ENCODE peak calls at places on chromosomes 1 and 21, in nine cellular contexts. One of them, this sample, is unnamed.
A peak's percentile ranks its signal among the peaks of the same experiment; 100 is the strongest.

GRCh38 chr21:14880922-14881321 is 183.9 kb downstream of the NRIP1 start:
- DNase-seq in esophagus squamous epithelium: no peak
- DNase-seq in brain microvascular endothelial cell: peak; percentile 71
- DNase-seq in stomach: no peak
- DNase-seq in MG63: no peak
- DNase-seq in endodermal cell: no peak
- DNase-seq in WERI-Rb-1: no peak
- DNase-seq in PC-3: peak; percentile 91
- DNase-seq in NT2/D1: no peak
- DNase-seq in this sample: no peak

GRCh38 chr1:6999826-7000225 is 214.6 kb downstream of the CAMTA1 start:
- DNase-seq in esophagus squamous epithelium: no peak
- DNase-seq in brain microvascular endothelial cell: no peak
- DNase-seq in stomach: no peak
- DNase-seq in MG63: no peak
- DNase-seq in endodermal cell: no peak
- DNase-seq in WERI-Rb-1: no peak
- DNase-seq in PC-3: no peak
- DNase-seq in NT2/D1: no peak
- DNase-seq in this sample: no peak

GRCh38 chr1:216600730-216601426 is 122.4 kb downstream of the ESRRG start:
- DNase-seq in esophagus squamous epithelium: peak; percentile 1
- DNase-seq in brain microvascular endothelial cell: peak; percentile 62
- DNase-seq in stomach: peak; percentile 74
- DNase-seq in MG63: peak; percentile 85
- DNase-seq in endodermal cell: peak; percentile 90
- DNase-seq in WERI-Rb-1: peak; percentile 88
- DNase-seq in PC-3: peak; percentile 82
- DNase-seq in NT2/D1: peak; percentile 79
- DNase-seq in this sample: peak; percentile 81

GRCh38 chr1:197249324-197249723 is 18.7 kb upstream of the CRB1 start:
- DNase-seq in esophagus squamous epithelium: no peak
- DNase-seq in brain microvascular endothelial cell: no peak
- DNase-seq in stomach: no peak
- DNase-seq in MG63: no peak
- DNase-seq in endodermal cell: no peak
- DNase-seq in WERI-Rb-1: no peak
- DNase-seq in PC-3: no peak
- DNase-seq in NT2/D1: no peak
- DNase-seq in this sample: no peak

GRCh38 chr1:187691439-187691838 is 862.7 kb downstream of the PLA2G4A start:
- DNase-seq in esophagus squamous epithelium: no peak
- DNase-seq in brain microvascular endothelial cell: peak; percentile 67
- DNase-seq in stomach: no peak
- DNase-seq in MG63: no peak
- DNase-seq in endodermal cell: no peak
- DNase-seq in WERI-Rb-1: no peak
- DNase-seq in PC-3: peak; percentile 88
- DNase-seq in NT2/D1: no peak
- DNase-seq in this sample: no peak

GRCh38 chr1:81111818-81112217 is 688.9 kb upstream of the ADGRL2 start:
- DNase-seq in esophagus squamous epithelium: no peak
- DNase-seq in brain microvascular endothelial cell: peak; percentile 72
- DNase-seq in stomach: no peak
- DNase-seq in MG63: no peak
- DNase-seq in endodermal cell: no peak
- DNase-seq in WERI-Rb-1: no peak
- DNase-seq in PC-3: peak; percentile 40
- DNase-seq in NT2/D1: no peak
- DNase-seq in this sample: no peak

GRCh38 chr1:1286313-1287261 is 6.4 kb downstream of the SCNN1D start:
- DNase-seq in esophagus squamous epithelium: no peak
- DNase-seq in brain microvascular endothelial cell: no peak
- DNase-seq in stomach: no peak
- DNase-seq in MG63: no peak
- DNase-seq in endodermal cell: peak; percentile 50
- DNase-seq in WERI-Rb-1: peak; percentile 9
- DNase-seq in PC-3: no peak
- DNase-seq in NT2/D1: no peak
- DNase-seq in this sample: peak; percentile 74

GRCh38 chr1:77824083-77824482 is 44.6 kb downstream of the MIGA1 start:
- DNase-seq in esophagus squamous epithelium: no peak
- DNase-seq in brain microvascular endothelial cell: peak; percentile 51
- DNase-seq in stomach: no peak
- DNase-seq in MG63: peak; percentile 12
- DNase-seq in endodermal cell: no peak
- DNase-seq in WERI-Rb-1: no peak
- DNase-seq in PC-3: peak; percentile 79
- DNase-seq in NT2/D1: peak; percentile 18
- DNase-seq in this sample: no peak

GRCh38 chr1:29259802-29260441 is 23.6 kb downstream of the PTPRU start:
- DNase-seq in esophagus squamous epithelium: no peak
- DNase-seq in brain microvascular endothelial cell: no peak
- DNase-seq in stomach: peak; percentile 44
- DNase-seq in MG63: no peak
- DNase-seq in endodermal cell: peak; percentile 91
- DNase-seq in WERI-Rb-1: no peak
- DNase-seq in PC-3: no peak
- DNase-seq in NT2/D1: no peak
- DNase-seq in this sample: peak; percentile 99

GRCh38 chr1:40673452-40673851 is 8.0 kb upstream of the RIMS3 start:
- DNase-seq in esophagus squamous epithelium: no peak
- DNase-seq in brain microvascular endothelial cell: no peak
- DNase-seq in stomach: no peak
- DNase-seq in MG63: no peak
- DNase-seq in endodermal cell: no peak
- DNase-seq in WERI-Rb-1: no peak
- DNase-seq in PC-3: no peak
- DNase-seq in NT2/D1: no peak
- DNase-seq in this sample: no peak

GRCh38 chr1:17513131-17513530 is 26.4 kb upstream of the ARHGEF10L start:
- DNase-seq in esophagus squamous epithelium: no peak
- DNase-seq in brain microvascular endothelial cell: no peak
- DNase-seq in stomach: no peak
- DNase-seq in MG63: no peak
- DNase-seq in endodermal cell: no peak
- DNase-seq in WERI-Rb-1: no peak
- DNase-seq in PC-3: no peak
- DNase-seq in NT2/D1: no peak
- DNase-seq in this sample: no peak

GRCh38 chr21:46229133-46229922 is 754 bp upstream of the LSS start:
- DNase-seq in esophagus squamous epithelium: no peak
- DNase-seq in brain microvascular endothelial cell: no peak
- DNase-seq in stomach: no peak
- DNase-seq in MG63: peak; percentile 51
- DNase-seq in endodermal cell: no peak
- DNase-seq in WERI-Rb-1: no peak
- DNase-seq in PC-3: peak; percentile 37
- DNase-seq in NT2/D1: peak; percentile 40
- DNase-seq in this sample: peak; percentile 92

GRCh38 chr21:38833122-38833521 is 27.4 kb downstream of the ETS2 start:
- DNase-seq in esophagus squamous epithelium: no peak
- DNase-seq in brain microvascular endothelial cell: no peak
- DNase-seq in stomach: no peak
- DNase-seq in MG63: no peak
- DNase-seq in endodermal cell: peak; percentile 58
- DNase-seq in WERI-Rb-1: no peak
- DNase-seq in PC-3: no peak
- DNase-seq in NT2/D1: no peak
- DNase-seq in this sample: no peak

GRCh38 chr1:65512383-65512782 is 91.9 kb downstream of the LEPR start:
- DNase-seq in esophagus squamous epithelium: no peak
- DNase-seq in brain microvascular endothelial cell: no peak
- DNase-seq in stomach: no peak
- DNase-seq in MG63: no peak
- DNase-seq in endodermal cell: no peak
- DNase-seq in WERI-Rb-1: no peak
- DNase-seq in PC-3: no peak
- DNase-seq in NT2/D1: no peak
- DNase-seq in this sample: no peak

GRCh38 chr1:234969011-234969441 is 159.6 kb downstream of the TOMM20 start:
- DNase-seq in esophagus squamous epithelium: no peak
- DNase-seq in brain microvascular endothelial cell: no peak
- DNase-seq in stomach: no peak
- DNase-seq in MG63: no peak
- DNase-seq in endodermal cell: no peak
- DNase-seq in WERI-Rb-1: no peak
- DNase-seq in PC-3: no peak
- DNase-seq in NT2/D1: no peak
- DNase-seq in this sample: no peak

GRCh38 chr1:246801241-246802020 is 77.2 kb downstream of the SCCPDH start:
- DNase-seq in esophagus squamous epithelium: no peak
- DNase-seq in brain microvascular endothelial cell: peak; percentile 61
- DNase-seq in stomach: no peak
- DNase-seq in MG63: no peak
- DNase-seq in endodermal cell: no peak
- DNase-seq in WERI-Rb-1: no peak
- DNase-seq in PC-3: no peak
- DNase-seq in NT2/D1: no peak
- DNase-seq in this sample: no peak

GRCh38 chr1:201882665-201883132 is 6.0 kb upstream of the SHISA4 start:
- DNase-seq in esophagus squamous epithelium: no peak
- DNase-seq in brain microvascular endothelial cell: peak; percentile 60
- DNase-seq in stomach: no peak
- DNase-seq in MG63: peak; percentile 70
- DNase-seq in endodermal cell: no peak
- DNase-seq in WERI-Rb-1: peak; percentile 21
- DNase-seq in PC-3: peak; percentile 85
- DNase-seq in NT2/D1: no peak
- DNase-seq in this sample: peak; percentile 41

GRCh38 chr21:39781331-39781730 is 36.3 kb downstream of the IGSF5 start:
- DNase-seq in esophagus squamous epithelium: no peak
- DNase-seq in brain microvascular endothelial cell: no peak
- DNase-seq in stomach: no peak
- DNase-seq in MG63: no peak
- DNase-seq in endodermal cell: no peak
- DNase-seq in WERI-Rb-1: no peak
- DNase-seq in PC-3: no peak
- DNase-seq in NT2/D1: no peak
- DNase-seq in this sample: no peak

DNA sequence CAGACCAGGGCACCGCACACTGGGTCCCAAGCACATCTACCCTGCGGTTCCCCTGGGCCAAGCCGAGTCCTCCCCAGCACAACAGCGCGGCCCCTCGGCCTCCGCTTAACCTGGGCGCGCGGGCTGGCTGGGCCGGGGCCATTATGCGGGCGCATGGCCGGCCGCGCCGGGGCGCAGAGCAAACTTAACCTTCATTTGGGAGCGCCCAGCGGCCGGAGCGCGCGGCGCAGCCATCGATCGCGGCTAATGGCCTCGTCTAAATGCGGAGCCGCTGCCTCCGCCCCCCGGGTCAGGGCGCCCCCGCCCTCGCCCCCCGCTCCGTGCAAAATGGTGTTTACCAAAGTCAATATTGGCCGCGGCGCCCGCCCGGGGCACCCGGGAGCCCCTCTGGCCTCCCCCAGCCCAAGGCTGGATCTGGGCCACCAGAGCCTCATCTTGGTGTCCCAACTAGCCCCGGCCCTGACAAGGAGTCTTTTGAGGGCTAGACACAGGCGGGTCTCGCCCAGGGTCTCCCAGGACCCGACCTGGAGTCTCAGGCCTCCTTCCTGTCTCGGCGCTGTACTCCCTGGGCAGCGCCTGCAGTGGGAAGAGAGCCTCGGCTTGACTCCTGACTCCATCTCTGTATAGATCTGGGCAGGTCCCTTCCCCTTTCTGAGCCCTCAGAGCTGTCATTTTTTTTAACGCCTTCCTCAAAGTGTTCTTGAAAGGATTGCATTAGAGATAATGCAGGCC is 272.0 kb downstream of the TRABD2B start:
- DNase-seq in esophagus squamous epithelium: no peak
- DNase-seq in brain microvascular endothelial cell: no peak
- DNase-seq in stomach: no peak
- DNase-seq in MG63: no peak
- DNase-seq in endodermal cell: peak; percentile 91
- DNase-seq in WERI-Rb-1: no peak
- DNase-seq in PC-3: peak; percentile 14
- DNase-seq in NT2/D1: no peak
- DNase-seq in this sample: peak; percentile 93
- H3K27me3 ChIP-seq in esophagus squamous epithelium: peaks cover 8% of the 10 kb centered on the region
- H3K27me3 ChIP-seq in brain microvascular endothelial cell: peaks cover 21% of the 10 kb centered on the region
- H3K27me3 ChIP-seq in stomach: peaks cover 36% of the 10 kb centered on the region
- H3K27me3 ChIP-seq in MG63: no peaks in the 10 kb centered on the region
- H3K27me3 ChIP-seq in endodermal cell: peaks cover 80% of the 10 kb centered on the region
- H3K27me3 ChIP-seq in WERI-Rb-1: peaks cover 58% of the 10 kb centered on the region
- H3K27me3 ChIP-seq in PC-3: peaks cover 37% of the 10 kb centered on the region
- H3K27me3 ChIP-seq in NT2/D1: peaks cover 68% of the 10 kb centered on the region
- H3K27me3 ChIP-seq in this sample: peaks cover 48% of the 10 kb centered on the region

DNA sequence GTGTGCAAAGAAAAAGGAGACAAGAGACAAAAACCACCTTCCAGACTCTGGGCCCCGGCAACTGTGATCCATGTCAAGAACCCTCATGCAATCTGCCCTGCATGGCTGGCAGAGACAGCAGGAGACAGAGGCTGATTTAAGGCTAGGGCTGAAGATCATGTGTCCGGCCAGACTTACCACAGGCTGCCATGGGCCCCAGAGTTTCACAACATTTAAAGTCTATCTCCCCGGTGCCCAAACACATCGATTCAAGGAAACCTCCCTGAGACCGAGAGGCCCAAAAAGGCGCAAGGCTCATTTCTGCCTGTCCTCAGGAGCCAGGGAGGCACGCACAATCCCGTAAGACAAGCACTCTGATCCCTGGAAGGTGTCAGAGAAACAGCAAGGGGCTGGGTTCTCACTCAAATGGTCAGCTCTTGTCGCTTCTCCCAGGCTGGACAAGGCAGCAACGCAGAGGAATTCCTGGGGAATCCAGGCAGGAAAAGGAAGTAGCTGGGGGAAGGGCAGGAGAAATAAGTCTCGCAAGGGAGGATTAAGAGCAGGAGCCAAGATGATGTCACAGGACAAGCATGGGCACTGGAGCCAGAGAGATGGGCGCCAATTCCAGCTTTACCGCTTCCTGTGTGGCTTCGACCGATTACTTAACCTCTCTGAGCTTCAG is 70.7 kb downstream of the SSBP3 start:
- DNase-seq in esophagus squamous epithelium: no peak
- DNase-seq in brain microvascular endothelial cell: peak; percentile 83
- DNase-seq in stomach: peak; percentile 57
- DNase-seq in MG63: peak; percentile 70
- DNase-seq in endodermal cell: peak; percentile 72
- DNase-seq in WERI-Rb-1: peak; percentile 56
- DNase-seq in PC-3: peak; percentile 33
- DNase-seq in NT2/D1: no peak
- DNase-seq in this sample: no peak
- H3K4me3 ChIP-seq in esophagus squamous epithelium: peak overlapping the region; percentile 11
- H3K4me3 ChIP-seq in brain microvascular endothelial cell: peak overlapping the region; percentile 32
- H3K4me3 ChIP-seq in stomach: no peak overlapping the region
- H3K4me3 ChIP-seq in MG63: no peak overlapping the region
- H3K4me3 ChIP-seq in endodermal cell: no peak overlapping the region
- H3K4me3 ChIP-seq in WERI-Rb-1: no peak overlapping the region
- H3K4me3 ChIP-seq in PC-3: no peak overlapping the region
- H3K4me3 ChIP-seq in NT2/D1: no peak overlapping the region
- H3K4me3 ChIP-seq in this sample: no peak overlapping the region

GRCh38 chr21:42829417-42829816 is 49.9 kb downstream of the WDR4 start:
- DNase-seq in esophagus squamous epithelium: no peak
- DNase-seq in brain microvascular endothelial cell: no peak
- DNase-seq in stomach: no peak
- DNase-seq in MG63: no peak
- DNase-seq in endodermal cell: no peak
- DNase-seq in WERI-Rb-1: no peak
- DNase-seq in PC-3: no peak
- DNase-seq in NT2/D1: no peak
- DNase-seq in this sample: no peak
- H3K27me3 ChIP-seq in esophagus squamous epithelium: no peaks in the 10 kb centered on the region
- H3K27me3 ChIP-seq in brain microvascular endothelial cell: peaks cover 6% of the 10 kb centered on the region
- H3K27me3 ChIP-seq in stomach: peaks cover 28% of the 10 kb centered on the region
- H3K27me3 ChIP-seq in MG63: peaks cover 68% of the 10 kb centered on the region
- H3K27me3 ChIP-seq in endodermal cell: no peaks in the 10 kb centered on the region
- H3K27me3 ChIP-seq in WERI-Rb-1: no peaks in the 10 kb centered on the region
- H3K27me3 ChIP-seq in PC-3: peaks cover 12% of the 10 kb centered on the region
- H3K27me3 ChIP-seq in NT2/D1: peaks cover 36% of the 10 kb centered on the region
- H3K27me3 ChIP-seq in this sample: no peaks in the 10 kb centered on the region

GRCh38 chr1:91633438-91633837 is 132.8 kb downstream of the CDC7 start:
- DNase-seq in esophagus squamous epithelium: no peak
- DNase-seq in brain microvascular endothelial cell: no peak
- DNase-seq in stomach: no peak
- DNase-seq in MG63: no peak
- DNase-seq in endodermal cell: no peak
- DNase-seq in WERI-Rb-1: no peak
- DNase-seq in PC-3: no peak
- DNase-seq in NT2/D1: no peak
- DNase-seq in this sample: no peak
- H3K4me3 ChIP-seq in esophagus squamous epithelium: no peak overlapping the region
- H3K4me3 ChIP-seq in brain microvascular endothelial cell: no peak overlapping the region
- H3K4me3 ChIP-seq in stomach: no peak overlapping the region
- H3K4me3 ChIP-seq in MG63: no peak overlapping the region
- H3K4me3 ChIP-seq in endodermal cell: no peak overlapping the region
- H3K4me3 ChIP-seq in WERI-Rb-1: no peak overlapping the region
- H3K4me3 ChIP-seq in PC-3: no peak overlapping the region
- H3K4me3 ChIP-seq in NT2/D1: no peak overlapping the region
- H3K4me3 ChIP-seq in this sample: no peak overlapping the region

This sample was measured in H7.